ENCODE peak calls at places on chromosomes 6 and 20, in ten cellular contexts. S is Panc1, Z is psoas muscle, U is PC-9, P is left ventricle myocardium inferior, F is LNCaP clone FGC, Q is IMR-90, Y is pancreas, R is fibroblast of the aortic adventitia, C is mucosa of descending colon. V is an unnamed sample.

GRCh38 chr6:112041535-112041934 is 12.4 kb upstream of the CCN6 start:
- DNase-seq in Y (no peak), U (no peak), Q (no peak), S (no peak), C (no peak), Z (no peak), P (no peak), R (no peak), F (no peak), V (no peak)

GRCh38 chr6:168120390-168121307 is 41.6 kb upstream of the FRMD1 start:
- DNase-seq in Q (no peak), C (no peak), P (no peak), Y (no peak), S (no peak), R (no peak), U (no peak), F (no peak), Z (no peak), V (peak)

GRCh38 chr20:41998539-41999341 is 380.6 kb upstream of the CHD6 start:
- DNase-seq in P (no peak), Z (no peak), S (no peak), Q (no peak), U (no peak), Y (no peak), R (no peak), F (no peak), C (no peak), V (no peak)

GRCh38 chr20:61391812-61392520 is 139.9 kb downstream of the CDH4 start:
- DNase-seq in U (no peak), R (no peak), Q (peak), S (no peak), P (no peak), F (no peak), Z (no peak), C (no peak), Y (no peak), V (no peak)

GRCh38 chr6:1103945-1104623 is 207.8 kb upstream of the FOXQ1 start:
- DNase-seq in Q (no peak), R (no peak), U (no peak), Z (no peak), Y (no peak), C (no peak), P (no peak), S (no peak), F (no peak), V (no peak)

GRCh38 chr20:19492937-19493336 is 265.1 kb upstream of the RIN2 start:
- DNase-seq in Z (no peak), Q (no peak), Y (no peak), S (no peak), U (no peak), P (no peak), F (no peak), R (no peak), C (no peak), V (no peak)

GRCh38 chr6:25504661-25505060 is 147.4 kb upstream of the SCGN start:
- DNase-seq in U (no peak), Q (peak), R (peak), P (no peak), F (no peak), S (no peak), Y (no peak), C (no peak), Z (no peak), V (no peak)

GRCh38 chr20:48049171-48049570 is 263.9 kb upstream of the SULF2 start:
- DNase-seq in Z (no peak), S (no peak), P (no peak), Y (no peak), R (no peak), C (no peak), F (no peak), Q (no peak), U (no peak), V (no peak)

GRCh38 chr20:38692436-38693411 is 31.6 kb upstream of the SLC32A1 start:
- DNase-seq in U (peak), Y (peak), C (peak), F (peak), S (no peak), R (peak), Z (no peak), P (peak), Q (peak), V (no peak)

GRCh38 chr6:2026133-2026532 is 219.3 kb downstream of the GMDS start:
- DNase-seq in U (no peak), Y (no peak), Z (no peak), F (no peak), P (no peak), Q (no peak), R (no peak), C (no peak), S (no peak), V (no peak)

GRCh38 chr6:73394577-73395354 is at the start of gene DDX43:
- DNase-seq in U (peak), R (peak), F (peak), Q (no peak), Z (peak), S (peak), C (peak), Y (peak), P (peak), V (peak)

GRCh38 chr6:118705799-118706481 is 54.5 kb upstream of the CEP85L start:
- DNase-seq in P (no peak), S (no peak), C (no peak), Q (peak), F (no peak), Z (no peak), U (peak), R (peak), Y (no peak), V (no peak)

GRCh38 chr6:56346958-56347357 is 99.6 kb upstream of the COL21A1 start:
- DNase-seq in U (no peak), R (no peak), Q (no peak), Z (no peak), Y (no peak), F (no peak), C (no peak), P (no peak), S (no peak), V (no peak)

GRCh38 chr20:13462091-13462490 is 176.6 kb downstream of the TASP1 start:
- DNase-seq in Z (no peak), F (no peak), Y (no peak), S (no peak), C (no peak), R (no peak), Q (no peak), P (no peak), U (no peak), V (no peak)

GRCh38 chr6:149864578-149865535 is 698 bp upstream of the LRP11 start:
- DNase-seq in Q (peak), U (no peak), Z (no peak), R (peak), F (no peak), C (no peak), Y (no peak), P (no peak), S (no peak), V (peak)

GRCh38 chr6:14453712-14454466 is 336.3 kb downstream of the CD83 start:
- DNase-seq in R (no peak), Q (no peak), U (no peak), S (no peak), C (no peak), F (peak), Y (no peak), P (no peak), Z (no peak), V (no peak)

GRCh38 chr6:117906905-117907599 is at the start of gene SLC35F1:
- DNase-seq in Z (peak), Y (peak), C (peak), R (peak), F (no peak), Q (peak), P (peak), S (no peak), U (no peak), V (no peak)

GRCh38 chr20:40728470-40728869 is 39.4 kb upstream of the MAFB start:
- DNase-seq in F (no peak), Y (no peak), C (no peak), Q (no peak), R (no peak), S (no peak), P (no peak), U (no peak), Z (no peak), V (no peak)

GRCh38 chr6:30066577-30067459 is at the start of gene PPP1R11:
- DNase-seq in Y (peak), S (peak), R (peak), P (peak), U (peak), Z (peak), C (peak), F (peak), Q (peak), V (peak)

GRCh38 chr6:166926748-166927147 is 29.6 kb downstream of the RNASET2 start:
- DNase-seq in S (no peak), Z (no peak), F (no peak), P (no peak), Y (no peak), R (no peak), C (no peak), Q (no peak), U (no peak), V (no peak)
- TF ChIP-seq CTCF in S (no peak), Z (no peak), F (no peak), P (no peak), Y (no peak), R (no peak), C (no peak), Q (no peak), U (no peak), V (no peak)

GRCh38 chr6:116672306-116672705 is 3.7 kb upstream of the ZUP1 start:
- DNase-seq in S (no peak), R (no peak), P (no peak), F (no peak), U (no peak), Q (peak), Z (no peak), C (no peak), Y (no peak), V (no peak)

GRCh38 chr6:116666869-116667268 is 1.7 kb downstream of the ZUP1 start:
- DNase-seq in S (no peak), C (no peak), Y (no peak), R (no peak), Q (no peak), Z (no peak), P (no peak), F (no peak), U (no peak), V (no peak)

GRCh38 chr6:116663308-116663707 is 5.3 kb downstream of the ZUP1 start:
- DNase-seq in R (no peak), U (no peak), Y (no peak), P (no peak), Q (no peak), S (no peak), C (no peak), Z (no peak), F (no peak), V (no peak)

GRCh38 chr6:116665464-116665863 is 3.1 kb downstream of the ZUP1 start:
- DNase-seq in Q (no peak), C (no peak), U (no peak), F (no peak), Y (no peak), R (no peak), P (no peak), Z (no peak), S (no peak), V (no peak)

DNA sequence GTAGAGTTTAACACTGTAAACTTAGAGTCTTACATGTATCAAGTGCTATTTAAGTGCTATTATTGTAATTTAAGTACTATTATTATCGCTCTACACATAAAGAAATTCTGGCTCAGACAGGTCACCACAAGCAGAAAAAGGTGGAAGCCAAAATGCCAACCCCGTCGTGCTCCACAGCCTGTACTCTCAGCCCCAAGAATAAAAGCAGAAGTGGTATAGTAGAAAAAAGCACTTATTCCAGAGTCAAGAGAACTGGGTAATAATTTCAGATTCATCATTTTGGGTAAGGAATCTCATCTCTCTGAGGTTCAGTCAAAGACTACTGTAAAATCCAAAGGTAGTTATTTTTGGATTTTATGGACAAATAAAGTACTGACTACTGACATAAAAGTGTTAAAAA is 946 bp downstream of the ZUP1 start:
- DNase-seq in U (no peak), Q (no peak), Z (no peak), Y (no peak), S (no peak), F (no peak), R (no peak), P (no peak), C (no peak), V (no peak)
- H3K4me3 ChIP-seq in U (peak), Q (peak), Z (peak), Y (peak), S (peak), F (peak), R (peak), P (peak), C (no peak), V (peak)

GRCh38 chr6:110394409-110394808 is 21.0 kb downstream of the DDO start:
- DNase-seq in F (no peak), P (no peak), C (no peak), R (no peak), U (no peak), S (no peak), Q (no peak), Z (no peak), Y (no peak), V (no peak)

GRCh38 chr6:110395221-110395620 is 20.2 kb downstream of the DDO start:
- DNase-seq in P (no peak), F (no peak), R (peak), Q (no peak), S (no peak), Z (no peak), C (no peak), Y (no peak), U (no peak), V (no peak)

GRCh38 chr6:110389689-110390382 is 25.5 kb downstream of the DDO start:
- DNase-seq in C (no peak), Q (no peak), F (peak), P (no peak), Z (no peak), Y (no peak), S (no peak), U (no peak), R (no peak), V (no peak)

GRCh38 chr6:110390404-110390803 is 25.0 kb downstream of the DDO start:
- DNase-seq in C (no peak), Y (no peak), F (no peak), S (no peak), Q (no peak), Z (no peak), U (no peak), P (no peak), R (no peak), V (no peak)

GRCh38 chr6:110392727-110393126 is 22.6 kb downstream of the DDO start:
- DNase-seq in S (no peak), Y (no peak), P (no peak), Z (no peak), C (no peak), Q (no peak), F (no peak), R (no peak), U (no peak), V (no peak)
- TF ChIP-seq CTCF in S (no peak), Y (no peak), P (no peak), Z (no peak), C (no peak), Q (no peak), F (no peak), R (no peak), U (no peak), V (no peak)

DNA sequence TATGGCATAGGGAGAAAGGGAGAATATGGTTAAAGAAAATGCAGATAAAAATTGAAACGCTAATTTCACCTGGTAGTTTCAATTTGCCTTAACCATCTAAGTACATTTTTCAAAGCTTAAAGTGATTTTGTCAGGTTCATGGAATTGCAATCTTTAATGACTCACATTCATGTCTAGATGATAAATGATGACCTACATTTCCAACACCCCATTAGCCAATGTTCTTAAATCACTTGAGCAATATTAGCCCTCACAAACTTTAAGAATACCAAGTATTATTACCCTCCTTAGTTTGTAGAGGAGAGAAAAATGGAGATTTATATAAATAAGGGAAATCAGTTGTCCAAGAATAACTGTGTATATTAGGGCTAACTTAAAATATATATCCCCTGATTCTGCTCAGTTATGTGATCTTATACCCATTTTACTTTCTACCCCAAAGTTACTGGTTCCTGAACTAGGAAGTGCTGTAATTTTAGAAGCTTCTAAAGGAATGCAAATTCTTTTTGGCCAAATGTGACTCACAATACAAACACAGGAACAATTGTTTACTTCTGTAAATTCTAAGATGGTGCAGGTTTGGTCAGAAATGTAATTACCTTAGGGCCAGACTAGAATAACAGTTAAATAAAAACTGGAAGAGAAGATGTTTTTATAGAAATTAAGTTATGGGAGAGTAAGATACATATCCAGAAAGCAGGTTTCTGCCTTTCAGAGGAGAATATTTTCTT is 34.5 kb downstream of the TPBG start:
- DNase-seq in U (no peak), Y (no peak), P (no peak), S (peak), Q (peak), R (peak), C (no peak), F (no peak), Z (no peak), V (no peak)
- H3K4me3 ChIP-seq in U (peak), Y (no peak), P (no peak), S (no peak), Q (no peak), R (no peak), C (no peak), F (no peak), Z (no peak), V (no peak)

DNA sequence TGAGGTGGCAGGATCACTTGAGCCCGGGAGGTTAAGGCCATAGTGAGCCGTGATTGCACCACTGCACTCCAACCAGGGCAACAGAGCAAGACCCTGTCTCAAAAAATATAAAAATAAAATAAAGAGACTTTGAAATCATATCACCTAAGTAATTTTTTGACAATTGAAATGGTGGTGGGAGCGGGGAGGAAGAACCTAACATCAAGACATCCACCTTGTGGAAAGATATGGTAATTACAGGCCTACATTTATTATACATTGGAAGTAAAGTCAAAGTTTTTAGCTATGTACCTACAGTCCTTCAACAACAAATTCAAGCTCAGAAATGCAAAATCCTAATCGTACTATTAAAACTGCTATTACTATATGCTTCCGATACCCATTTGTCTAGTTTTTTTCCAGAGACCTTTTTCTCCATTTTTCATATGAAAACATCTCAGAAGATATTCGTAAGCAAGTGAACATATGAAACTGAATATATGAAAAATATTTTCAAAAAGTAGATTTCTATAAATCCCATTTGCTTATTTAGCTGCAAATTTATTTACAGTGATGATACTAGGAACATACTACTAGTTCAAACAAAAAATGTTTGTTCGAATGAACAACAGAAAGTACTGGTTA is 83.3 kb downstream of the SYCP2 start:
- DNase-seq in R (peak), U (no peak), Z (no peak), P (no peak), F (peak), Y (no peak), C (no peak), S (no peak), Q (peak), V (no peak)
- TF ChIP-seq CTCF in R (peak), U (peak), Z (peak), P (peak), F (peak), Y (peak), C (peak), S (peak), Q (peak), V (no peak)

GRCh38 chr20:53829086-53829703 is 235.6 kb upstream of the ZNF217 start:
- DNase-seq in Y (no peak), R (peak), U (peak), C (no peak), Z (no peak), S (peak), F (no peak), P (no peak), Q (peak), V (peak)
- H3K4me3 ChIP-seq in Y (no peak), R (peak), U (peak), C (no peak), Z (peak), S (peak), F (no peak), P (peak), Q (peak), V (no peak)

DNA sequence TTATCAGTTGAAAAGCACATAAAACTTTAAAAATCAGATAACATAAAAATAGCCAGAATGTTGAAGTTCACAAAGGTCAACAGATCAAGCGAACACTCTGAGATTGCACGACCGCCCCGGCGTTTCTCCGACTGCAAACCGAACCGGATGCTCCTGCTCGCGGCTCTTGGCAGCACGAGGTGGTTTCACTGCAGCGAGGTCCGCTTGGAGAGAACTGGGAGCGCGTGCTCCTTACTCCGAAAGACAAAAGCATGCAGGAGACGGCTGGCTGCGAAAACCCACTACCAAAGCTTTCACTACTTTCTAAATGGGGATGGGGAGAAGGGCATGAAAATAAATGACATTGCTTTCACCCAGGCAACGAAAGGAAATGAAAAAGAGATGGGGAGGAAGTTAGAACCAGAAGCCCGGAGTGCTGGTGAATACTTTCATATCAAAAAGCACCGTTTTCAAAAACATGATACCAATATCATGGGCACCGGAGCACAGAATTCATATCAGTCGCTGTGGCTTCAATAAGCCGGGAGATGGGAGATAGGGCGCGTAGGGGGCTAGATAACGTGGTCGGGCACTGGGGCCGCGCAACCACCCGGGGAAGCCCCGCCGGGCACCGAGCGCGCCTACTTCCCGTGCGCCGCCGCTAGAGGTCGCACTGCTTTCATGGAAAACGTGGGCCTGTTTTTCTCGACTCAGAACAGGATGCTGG is 8.3 kb upstream of the ANKRD60 start:
- DNase-seq in F (peak), C (peak), U (peak), P (peak), Z (peak), Q (peak), R (peak), Y (peak), S (peak), V (peak)
- TF ChIP-seq CTCF in F (peak), C (peak), U (peak), P (peak), Z (peak), Q (peak), R (peak), Y (peak), S (peak), V (peak)

GRCh38 chr20:49794336-49795124 is 18.1 kb upstream of the SLC9A8 start:
- DNase-seq in Y (no peak), S (no peak), P (no peak), Q (no peak), F (no peak), U (peak), C (peak), R (no peak), Z (no peak), V (no peak)

GRCh38 chr20:49799698-49800097 is 12.9 kb upstream of the SLC9A8 start:
- DNase-seq in F (no peak), S (no peak), Q (no peak), Y (no peak), Z (no peak), R (no peak), C (no peak), P (no peak), U (no peak), V (no peak)

GRCh38 chr20:49798718-49799117 is 13.9 kb upstream of the SLC9A8 start:
- DNase-seq in S (no peak), Z (no peak), P (no peak), Y (no peak), R (no peak), U (no peak), C (no peak), F (no peak), Q (no peak), V (no peak)

GRCh38 chr20:49795125-49795424 is 17.6 kb upstream of the SLC9A8 start:
- DNase-seq in Y (no peak), U (no peak), F (no peak), C (no peak), Z (no peak), S (no peak), R (no peak), Q (no peak), P (no peak), V (no peak)

GRCh38 chr20:49797292-49797628 is 15.4 kb upstream of the SLC9A8 start:
- DNase-seq in R (no peak), Q (no peak), Z (peak), C (no peak), Y (no peak), P (no peak), F (no peak), S (no peak), U (no peak), V (peak)
- H3K4me3 ChIP-seq in R (no peak), Q (no peak), Z (no peak), C (no peak), Y (no peak), P (no peak), F (no peak), S (no peak), U (no peak), V (no peak)

GRCh38 chr6:23031986-23032385 is 462.6 kb downstream of the HDGFL1 start:
- DNase-seq in F (no peak), S (no peak), P (no peak), C (no peak), Q (peak), Z (no peak), R (no peak), Y (no peak), U (no peak), V (no peak)
- TF ChIP-seq CTCF in F (no peak), S (no peak), P (no peak), C (no peak), Q (no peak), Z (no peak), R (no peak), Y (no peak), U (no peak), V (no peak)